ENCODE peak calls at places on chromosomes 16 and 17, in six cellular contexts. Y is tibial nerve, Q is H1, U is uterus, W is heart left ventricle, D is right lobe of liver. K is an unnamed sample.

GRCh38 chr16:30895592-30896202 is 717 bp upstream of the CTF1 start:
- DNase-seq in Y (no peak), Q (no peak), U (peak), W (no peak), D (no peak), K (peak)

GRCh38 chr16:4477966-4478365 is 1.8 kb downstream of the HMOX2 start:
- DNase-seq in Y (no peak), Q (no peak), U (no peak), W (no peak), D (no peak), K (no peak)

GRCh38 chr16:9334091-9334490 is 242.6 kb downstream of the HAPSTR1 start:
- DNase-seq in Y (no peak), Q (no peak), U (no peak), W (no peak), D (no peak), K (no peak)

GRCh38 chr17:55402374-55402773 is 19.3 kb downstream of the MMD start:
- DNase-seq in Y (no peak), Q (no peak), U (no peak), W (no peak), D (no peak), K (no peak)

GRCh38 chr16:23857901-23858300 is 22.1 kb downstream of the PRKCB start:
- DNase-seq in Y (no peak), Q (no peak), U (no peak), W (no peak), D (no peak), K (no peak)

GRCh38 chr17:32142857-32143524 is 689 bp downstream of the RHOT1 start:
- DNase-seq in Y (peak), Q (peak), U (no peak), W (peak), D (peak), K (peak)

GRCh38 chr16:5502467-5502869 is 404.9 kb upstream of the EEF2KMT start:
- DNase-seq in Y (no peak), Q (peak), U (no peak), W (no peak), D (no peak), K (no peak)

GRCh38 chr16:84818133-84818532 is 1.7 kb upstream of the CRISPLD2 start:
- DNase-seq in Y (no peak), Q (no peak), U (no peak), W (no peak), D (no peak), K (no peak)

GRCh38 chr16:57593021-57593420 is 35.4 kb upstream of the ADGRG1 start:
- DNase-seq in Y (no peak), Q (no peak), U (no peak), W (no peak), D (no peak), K (no peak)

GRCh38 chr17:58083491-58084316 is 485 bp downstream of the DYNLL2 start:
- DNase-seq in Y (no peak), Q (peak), U (peak), W (peak), D (peak), K (peak)

GRCh38 chr16:30984669-30985400 is at the start of gene HSD3B7:
- DNase-seq in Y (peak), Q (peak), U (peak), W (peak), D (peak), K (peak)

GRCh38 chr17:67765623-67766022 is 47.9 kb downstream of the NOL11 start:
- DNase-seq in Y (no peak), Q (no peak), U (no peak), W (no peak), D (no peak), K (no peak)

GRCh38 chr17:19347323-19348080 is 15.0 kb downstream of the B9D1 start:
- DNase-seq in Y (no peak), Q (no peak), U (peak), W (no peak), D (no peak), K (peak)

GRCh38 chr17:1455748-1456599 is at the start of gene CRK:
- DNase-seq in Y (peak), Q (peak), U (peak), W (peak), D (peak), K (peak)

GRCh38 chr17:83083368-83084201 is 4.2 kb downstream of the METRNL start:
- DNase-seq in Y (no peak), Q (no peak), U (peak), W (peak), D (no peak), K (no peak)

GRCh38 chr17:74340470-74341023 is 14.5 kb downstream of the KIF19 start:
- DNase-seq in Y (no peak), Q (no peak), U (no peak), W (no peak), D (no peak), K (no peak)

GRCh38 chr17:62064791-62065563 is at the start of gene MED13:
- DNase-seq in Y (peak), Q (peak), U (peak), W (peak), D (peak), K (peak)

GRCh38 chr17:40533896-40534295 is 31.4 kb downstream of the CCR7 start:
- DNase-seq in Y (no peak), Q (no peak), U (peak), W (no peak), D (no peak), K (peak)

GRCh38 chr17:56834380-56835258 is 668 bp downstream of the DGKE start:
- DNase-seq in Y (no peak), Q (peak), U (peak), W (peak), D (peak), K (peak)

GRCh38 chr17:44926841-44927525 is 11.7 kb upstream of the GFAP start:
- DNase-seq in Y (no peak), Q (no peak), U (no peak), W (no peak), D (no peak), K (peak)

GRCh38 chr17:44928136-44928535 is 12.8 kb upstream of the GFAP start:
- DNase-seq in Y (no peak), Q (no peak), U (no peak), W (no peak), D (no peak), K (peak)

GRCh38 chr17:44927696-44928095 is 12.4 kb upstream of the GFAP start:
- DNase-seq in Y (no peak), Q (no peak), U (no peak), W (no peak), D (no peak), K (peak)

GRCh38 chr17:44924107-44924544 is 8.8 kb upstream of the GFAP start:
- DNase-seq in Y (no peak), Q (peak), U (no peak), W (no peak), D (no peak), K (peak)

DNA sequence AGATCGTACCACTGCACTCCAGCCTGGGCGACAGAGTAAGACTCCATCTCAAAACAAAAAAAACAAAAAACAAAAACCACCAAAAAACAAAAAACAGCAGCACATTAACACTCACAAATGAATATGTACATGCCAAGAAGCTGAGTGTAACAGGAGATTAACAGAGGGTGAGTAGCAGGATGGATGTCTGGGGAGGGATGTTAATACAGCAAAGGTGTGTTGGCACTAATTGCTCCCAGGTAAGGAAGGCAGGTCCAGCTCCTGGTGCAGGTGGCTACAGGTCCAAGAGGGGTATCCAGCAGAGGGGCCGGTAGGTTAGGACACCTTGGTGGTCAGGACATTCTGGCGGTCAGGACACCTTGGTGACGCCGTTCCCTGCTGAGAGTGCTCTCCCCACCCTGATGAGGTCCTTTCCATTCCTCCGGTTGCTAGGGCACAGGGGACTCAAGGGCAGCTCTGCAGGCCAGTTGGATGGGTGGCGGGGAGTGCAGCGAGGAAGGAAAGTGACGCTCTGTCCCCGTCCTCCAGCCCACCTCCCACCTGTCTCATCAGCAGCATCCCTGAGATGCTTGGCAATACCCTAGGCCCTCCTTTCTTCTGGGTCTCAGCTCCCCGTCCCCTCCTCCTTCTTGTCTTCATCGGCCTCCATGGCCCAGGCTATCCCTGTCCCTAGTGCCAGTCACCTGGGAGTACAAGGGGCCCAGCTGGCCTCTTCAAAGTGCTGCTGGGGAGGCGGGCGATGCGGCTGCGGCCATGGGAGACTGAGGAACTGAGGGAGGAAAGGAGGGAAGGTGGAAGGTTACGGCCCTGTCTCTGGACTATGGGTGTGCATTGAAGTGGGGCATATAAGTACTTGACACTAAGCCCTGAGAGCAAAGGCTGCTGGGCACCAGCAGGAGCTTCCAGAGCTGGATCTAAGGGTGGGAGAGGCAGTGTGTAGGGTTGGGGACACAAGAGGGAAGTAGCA is 10.7 kb upstream of the GFAP start:
- DNase-seq in Y (no peak), Q (no peak), U (no peak), W (no peak), D (no peak), K (peak)
- TF ChIP-seq POLR2A in Y (no peak), Q (no peak), U (no peak), W (no peak), D (no peak), K (no peak)

GRCh38 chr16:75096730-75097129 is 19.9 kb downstream of the LDHD start:
- DNase-seq in Y (no peak), Q (peak), U (no peak), W (no peak), D (no peak), K (no peak)
- TF ChIP-seq CTCF in Y (no peak), Q (peak), U (no peak), W (no peak), D (no peak), K (no peak)

DNA sequence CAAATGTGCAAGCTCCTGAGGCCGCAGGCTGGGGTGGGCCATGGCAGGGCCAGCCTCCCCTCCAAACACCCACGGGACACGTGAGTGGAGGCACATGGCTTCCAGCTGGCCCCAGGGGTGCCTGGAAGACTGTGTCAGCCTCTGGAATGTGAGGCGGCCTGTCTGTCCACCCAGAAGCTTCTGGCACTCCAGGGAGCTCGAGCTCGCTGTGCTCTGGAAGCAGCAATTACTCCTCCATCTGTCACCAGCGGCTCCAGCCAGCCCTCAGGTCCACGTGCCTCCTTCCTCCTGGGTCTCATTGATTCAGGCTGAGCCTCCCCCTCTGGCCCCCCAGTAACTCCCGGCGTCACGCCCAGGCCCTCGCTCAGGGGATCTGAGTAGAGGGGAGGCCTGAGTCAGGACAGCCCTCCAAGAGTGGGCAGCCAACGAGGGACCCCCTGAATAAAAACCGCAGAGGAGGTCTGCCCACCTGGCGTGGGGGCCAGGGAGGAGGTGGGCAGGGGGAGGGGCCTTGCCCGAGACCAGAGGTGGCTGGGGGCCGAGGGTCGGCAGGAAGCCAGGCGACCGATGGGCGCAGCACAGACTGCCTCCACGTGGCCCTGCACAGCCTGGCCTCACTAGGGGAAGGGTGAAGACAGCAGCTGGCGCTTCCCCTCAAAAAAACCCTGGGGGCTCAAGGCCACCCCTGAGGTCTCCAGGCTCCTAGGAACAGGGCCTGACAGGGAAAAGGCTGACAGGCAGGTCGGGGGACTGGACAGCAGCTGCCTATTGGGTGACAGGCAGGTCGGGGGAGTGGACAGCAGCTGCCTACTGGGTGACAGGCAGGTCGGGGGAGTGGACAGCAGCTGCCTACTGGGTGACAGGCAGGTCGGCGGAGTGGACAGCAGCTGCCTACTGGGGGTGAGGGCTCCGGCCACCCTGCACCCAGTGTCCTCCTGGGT is 11.9 kb downstream of the PIEZO1 start:
- DNase-seq in Y (no peak), Q (no peak), U (peak), W (peak), D (no peak), K (no peak)
- TF ChIP-seq POLR2A in Y (no peak), Q (no peak), U (no peak), W (no peak), D (no peak), K (no peak)

GRCh38 chr16:10751291-10751697 is 7.7 kb downstream of the NUBP1 start:
- DNase-seq in Y (no peak), Q (no peak), U (no peak), W (no peak), D (peak), K (no peak)
- TF ChIP-seq CTCF in Y (no peak), Q (no peak), U (no peak), W (no peak), D (no peak), K (no peak)

GRCh38 chr17:38464251-38464722 is 36.0 kb downstream of the ARHGAP23 start:
- DNase-seq in Y (peak), Q (no peak), U (peak), W (peak), D (no peak), K (no peak)

GRCh38 chr17:38464723-38465419 is 36.6 kb downstream of the ARHGAP23 start:
- DNase-seq in Y (peak), Q (no peak), U (peak), W (peak), D (peak), K (peak)

GRCh38 chr17:38466346-38467315 is 38.4 kb downstream of the ARHGAP23 start:
- DNase-seq in Y (no peak), Q (no peak), U (peak), W (peak), D (no peak), K (no peak)

GRCh38 chr17:38467491-38467890 is 39.2 kb downstream of the ARHGAP23 start:
- DNase-seq in Y (no peak), Q (no peak), U (no peak), W (no peak), D (no peak), K (no peak)

DNA sequence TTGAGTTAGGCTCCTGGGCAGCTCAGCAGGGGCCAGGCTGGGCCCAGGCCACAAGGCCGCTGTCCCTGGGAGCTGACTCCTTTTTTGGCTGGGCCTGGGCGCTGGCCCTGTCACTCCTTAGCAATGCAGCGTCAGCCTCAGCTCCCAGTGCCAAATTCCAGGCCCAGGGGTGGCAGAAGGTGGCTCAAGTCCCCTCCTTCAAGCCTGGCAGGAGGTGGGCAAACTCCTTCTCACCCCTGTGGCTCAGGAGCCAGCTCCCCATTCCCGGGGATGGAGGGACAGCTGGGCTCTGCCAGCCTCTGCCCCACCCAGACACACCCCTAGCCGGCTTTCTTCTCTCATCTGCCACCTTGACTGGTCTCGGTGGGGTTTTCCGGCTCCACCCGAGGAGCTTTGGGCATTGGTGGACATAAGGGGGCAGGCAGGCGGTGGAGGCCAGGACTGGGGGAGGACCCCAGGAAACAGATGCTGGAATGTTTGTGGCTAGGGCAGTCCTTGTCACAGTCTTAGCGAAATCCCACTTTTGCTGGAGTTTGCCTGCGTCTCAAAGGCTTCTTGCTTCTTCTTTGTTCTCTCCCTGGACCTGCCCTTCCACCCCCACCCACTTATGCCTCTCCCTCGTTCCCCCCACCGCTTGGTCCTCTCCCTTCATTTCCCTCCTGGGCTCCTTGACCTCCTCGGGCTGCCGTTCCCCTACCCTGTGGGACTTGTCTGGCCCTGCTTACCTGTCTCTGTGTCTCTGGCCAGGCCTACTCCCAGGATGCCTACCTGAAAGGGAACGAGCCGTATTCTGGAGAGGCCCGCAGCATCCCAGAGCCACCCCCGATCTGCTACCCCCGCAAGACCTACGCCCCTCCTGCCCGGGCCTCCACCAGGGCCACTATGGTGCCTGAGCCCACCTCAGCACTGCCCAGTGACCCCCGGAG is 37.4 kb downstream of the ARHGAP23 start:
- DNase-seq in Y (peak), Q (no peak), U (peak), W (peak), D (no peak), K (no peak)
- TF ChIP-seq POLR2A in Y (no peak), Q (no peak), U (no peak), W (no peak), D (no peak), K (no peak)

GRCh38 chr17:41785876-41786226 is 660 bp downstream of the JUP start:
- DNase-seq in Y (no peak), Q (peak), U (peak), W (no peak), D (peak), K (peak)
- TF ChIP-seq CTCF in Y (no peak), Q (no peak), U (no peak), W (no peak), D (no peak), K (no peak)

GRCh38 chr16:86761117-86761971 is 183.0 kb downstream of the FOXL1 start:
- DNase-seq in Y (peak), Q (peak), U (peak), W (peak), D (peak), K (peak)
- TF ChIP-seq POLR2A in Y (no peak), Q (no peak), U (no peak), W (no peak), D (no peak), K (no peak)

GRCh38 chr17:81119223-81120148 is 45.8 kb upstream of the PVALEF start:
- DNase-seq in Y (peak), Q (peak), U (peak), W (peak), D (peak), K (peak)
- TF ChIP-seq CTCF in Y (no peak), Q (peak), U (no peak), W (no peak), D (peak), K (no peak)